ENCODE peak calls at places on chromosomes 11 and 22, in five cellular contexts. One of them, this sample, is unnamed.

GRCh38 chr11:12827369-12827768 is 153.1 kb downstream of the TEAD1 start:
- DNase-seq in GM23338: no peak
- DNase-seq in fibroblast of lung: no peak
- DNase-seq in thoracic aorta: no peak
- DNase-seq in keratinocyte: no peak
- DNase-seq in this sample: no peak

GRCh38 chr11:119484741-119485605 is 62.0 kb upstream of the THY1 start:
- DNase-seq in keratinocyte: no peak
- DNase-seq in fibroblast of lung: no peak
- DNase-seq in GM23338: peak
- DNase-seq in thoracic aorta: no peak
- DNase-seq in this sample: peak

GRCh38 chr11:68763181-68763721 is 11.9 kb upstream of the TESMIN start:
- DNase-seq in GM23338: peak
- DNase-seq in fibroblast of lung: no peak
- DNase-seq in thoracic aorta: no peak
- DNase-seq in keratinocyte: no peak
- DNase-seq in this sample: no peak

GRCh38 chr11:134120921-134121526 is 52.2 kb downstream of the JAM3 start:
- DNase-seq in GM23338: no peak
- DNase-seq in thoracic aorta: no peak
- DNase-seq in fibroblast of lung: peak
- DNase-seq in keratinocyte: no peak
- DNase-seq in this sample: no peak

GRCh38 chr22:20137671-20138416 is 6.2 kb downstream of the ZDHHC8 start:
- DNase-seq in GM23338: no peak
- DNase-seq in fibroblast of lung: no peak
- DNase-seq in thoracic aorta: no peak
- DNase-seq in keratinocyte: no peak
- DNase-seq in this sample: no peak

GRCh38 chr11:119422505-119423416 is at the start of gene THY1:
- DNase-seq in keratinocyte: no peak
- DNase-seq in thoracic aorta: no peak
- DNase-seq in fibroblast of lung: peak
- DNase-seq in GM23338: peak
- DNase-seq in this sample: no peak

GRCh38 chr11:48075637-48076036 is 95.3 kb downstream of the PTPRJ start:
- DNase-seq in keratinocyte: no peak
- DNase-seq in GM23338: no peak
- DNase-seq in fibroblast of lung: no peak
- DNase-seq in thoracic aorta: no peak
- DNase-seq in this sample: no peak

GRCh38 chr11:120214581-120214980 is 3.7 kb downstream of the OAF start:
- DNase-seq in keratinocyte: no peak
- DNase-seq in thoracic aorta: no peak
- DNase-seq in fibroblast of lung: no peak
- DNase-seq in GM23338: no peak
- DNase-seq in this sample: no peak

GRCh38 chr11:119460582-119460981 is 37.6 kb upstream of the THY1 start:
- DNase-seq in fibroblast of lung: peak
- DNase-seq in keratinocyte: no peak
- DNase-seq in GM23338: no peak
- DNase-seq in thoracic aorta: no peak
- DNase-seq in this sample: no peak

GRCh38 chr11:72637198-72637597 is 37.0 kb downstream of the PDE2A start:
- DNase-seq in fibroblast of lung: no peak
- DNase-seq in keratinocyte: no peak
- DNase-seq in thoracic aorta: no peak
- DNase-seq in GM23338: no peak
- DNase-seq in this sample: no peak

GRCh38 chr11:67456068-67456705 is 1.0 kb downstream of the CABP4 start:
- DNase-seq in GM23338: no peak
- DNase-seq in thoracic aorta: no peak
- DNase-seq in keratinocyte: no peak
- DNase-seq in fibroblast of lung: no peak
- DNase-seq in this sample: no peak

GRCh38 chr11:27933992-27934829 is 173.7 kb downstream of the KIF18A start:
- DNase-seq in thoracic aorta: no peak
- DNase-seq in keratinocyte: peak
- DNase-seq in fibroblast of lung: peak
- DNase-seq in GM23338: peak
- DNase-seq in this sample: no peak

GRCh38 chr22:38110863-38111852 is 674 bp upstream of the BAIAP2L2 start:
- DNase-seq in thoracic aorta: no peak
- DNase-seq in keratinocyte: peak
- DNase-seq in fibroblast of lung: no peak
- DNase-seq in GM23338: peak
- DNase-seq in this sample: no peak

GRCh38 chr11:9905562-9905961 is 241.7 kb downstream of the SWAP70 start:
- DNase-seq in keratinocyte: no peak
- DNase-seq in thoracic aorta: no peak
- DNase-seq in fibroblast of lung: peak
- DNase-seq in GM23338: peak
- DNase-seq in this sample: no peak

GRCh38 chr11:44755553-44756505 is 29.1 kb downstream of the TSPAN18 start:
- DNase-seq in GM23338: no peak
- DNase-seq in thoracic aorta: no peak
- DNase-seq in fibroblast of lung: peak
- DNase-seq in keratinocyte: no peak
- DNase-seq in this sample: no peak

GRCh38 chr22:48953103-48953720 is 874.5 kb downstream of the BRD1 start:
- DNase-seq in keratinocyte: no peak
- DNase-seq in thoracic aorta: no peak
- DNase-seq in fibroblast of lung: no peak
- DNase-seq in GM23338: no peak
- DNase-seq in this sample: peak

GRCh38 chr11:106178361-106178760 is 100.9 kb downstream of the AASDHPPT start:
- DNase-seq in keratinocyte: no peak
- DNase-seq in fibroblast of lung: no peak
- DNase-seq in GM23338: no peak
- DNase-seq in thoracic aorta: no peak
- DNase-seq in this sample: no peak

GRCh38 chr22:47294222-47294532 is 531.7 kb downstream of the TBC1D22A start:
- DNase-seq in GM23338: no peak
- DNase-seq in fibroblast of lung: peak
- DNase-seq in keratinocyte: no peak
- DNase-seq in thoracic aorta: no peak
- DNase-seq in this sample: no peak

GRCh38 chr11:121291896-121292502 is 572 bp upstream of the SC5D start:
- DNase-seq in thoracic aorta: no peak
- DNase-seq in GM23338: peak
- DNase-seq in fibroblast of lung: peak
- DNase-seq in keratinocyte: no peak
- DNase-seq in this sample: no peak

GRCh38 chr11:61607426-61607825 is 26.6 kb upstream of the SYT7 start:
- DNase-seq in fibroblast of lung: no peak
- DNase-seq in keratinocyte: no peak
- DNase-seq in GM23338: no peak
- DNase-seq in thoracic aorta: no peak
- DNase-seq in this sample: no peak

GRCh38 chr11:110219011-110219785 is 77.2 kb downstream of the RDX start:
- DNase-seq in GM23338: no peak
- DNase-seq in fibroblast of lung: peak
- DNase-seq in keratinocyte: no peak
- DNase-seq in thoracic aorta: no peak
- DNase-seq in this sample: no peak

GRCh38 chr22:40213478-40213877 is 35.8 kb downstream of the TNRC6B start:
- DNase-seq in thoracic aorta: no peak
- DNase-seq in keratinocyte: no peak
- DNase-seq in fibroblast of lung: no peak
- DNase-seq in GM23338: no peak
- DNase-seq in this sample: no peak

GRCh38 chr11:115220881-115221280 is 283.3 kb downstream of the CADM1 start:
- DNase-seq in thoracic aorta: no peak
- DNase-seq in fibroblast of lung: no peak
- DNase-seq in GM23338: no peak
- DNase-seq in keratinocyte: no peak
- DNase-seq in this sample: no peak

DNA sequence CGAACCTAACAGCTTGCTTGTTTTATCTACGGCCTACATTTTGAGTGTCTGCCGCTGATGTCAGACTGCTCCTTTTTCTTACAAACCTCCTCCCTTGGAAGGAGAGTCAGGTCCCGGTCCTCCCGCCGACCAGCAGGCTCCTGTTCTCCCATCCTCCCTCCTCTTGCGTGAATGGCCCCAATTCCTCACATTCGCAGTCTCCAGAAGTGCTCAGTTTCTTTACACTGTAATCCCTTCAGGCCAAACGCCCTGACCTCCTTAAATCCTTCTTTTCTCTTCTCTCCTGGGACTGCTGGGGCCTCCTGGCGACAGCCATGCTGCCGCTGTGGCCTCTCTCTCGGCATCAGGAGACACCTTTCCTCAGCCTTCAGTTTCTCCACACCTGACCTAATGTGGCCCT is 82.6 kb upstream of the CSNK2A3 start:
- DNase-seq in fibroblast of lung: no peak
- DNase-seq in keratinocyte: no peak
- DNase-seq in GM23338: no peak
- DNase-seq in thoracic aorta: no peak
- DNase-seq in this sample: no peak
- H3K27ac ChIP-seq in fibroblast of lung: no peak
- H3K27ac ChIP-seq in keratinocyte: no peak
- H3K27ac ChIP-seq in GM23338: no peak
- H3K27ac ChIP-seq in thoracic aorta: no peak
- H3K27ac ChIP-seq in this sample: no peak

GRCh38 chr11:82759649-82760048 is 26.0 kb upstream of the FAM181B start:
- DNase-seq in fibroblast of lung: no peak
- DNase-seq in keratinocyte: no peak
- DNase-seq in thoracic aorta: no peak
- DNase-seq in GM23338: no peak
- DNase-seq in this sample: no peak

GRCh38 chr11:82757660-82758301 is 24.1 kb upstream of the FAM181B start:
- DNase-seq in fibroblast of lung: no peak
- DNase-seq in GM23338: no peak
- DNase-seq in thoracic aorta: no peak
- DNase-seq in keratinocyte: no peak
- DNase-seq in this sample: no peak

GRCh38 chr11:82754410-82754809 is 20.7 kb upstream of the FAM181B start:
- DNase-seq in GM23338: no peak
- DNase-seq in thoracic aorta: no peak
- DNase-seq in keratinocyte: no peak
- DNase-seq in fibroblast of lung: peak
- DNase-seq in this sample: no peak

GRCh38 chr11:82752801-82753200 is 19.1 kb upstream of the FAM181B start:
- DNase-seq in GM23338: no peak
- DNase-seq in keratinocyte: no peak
- DNase-seq in thoracic aorta: no peak
- DNase-seq in fibroblast of lung: peak
- DNase-seq in this sample: no peak

DNA sequence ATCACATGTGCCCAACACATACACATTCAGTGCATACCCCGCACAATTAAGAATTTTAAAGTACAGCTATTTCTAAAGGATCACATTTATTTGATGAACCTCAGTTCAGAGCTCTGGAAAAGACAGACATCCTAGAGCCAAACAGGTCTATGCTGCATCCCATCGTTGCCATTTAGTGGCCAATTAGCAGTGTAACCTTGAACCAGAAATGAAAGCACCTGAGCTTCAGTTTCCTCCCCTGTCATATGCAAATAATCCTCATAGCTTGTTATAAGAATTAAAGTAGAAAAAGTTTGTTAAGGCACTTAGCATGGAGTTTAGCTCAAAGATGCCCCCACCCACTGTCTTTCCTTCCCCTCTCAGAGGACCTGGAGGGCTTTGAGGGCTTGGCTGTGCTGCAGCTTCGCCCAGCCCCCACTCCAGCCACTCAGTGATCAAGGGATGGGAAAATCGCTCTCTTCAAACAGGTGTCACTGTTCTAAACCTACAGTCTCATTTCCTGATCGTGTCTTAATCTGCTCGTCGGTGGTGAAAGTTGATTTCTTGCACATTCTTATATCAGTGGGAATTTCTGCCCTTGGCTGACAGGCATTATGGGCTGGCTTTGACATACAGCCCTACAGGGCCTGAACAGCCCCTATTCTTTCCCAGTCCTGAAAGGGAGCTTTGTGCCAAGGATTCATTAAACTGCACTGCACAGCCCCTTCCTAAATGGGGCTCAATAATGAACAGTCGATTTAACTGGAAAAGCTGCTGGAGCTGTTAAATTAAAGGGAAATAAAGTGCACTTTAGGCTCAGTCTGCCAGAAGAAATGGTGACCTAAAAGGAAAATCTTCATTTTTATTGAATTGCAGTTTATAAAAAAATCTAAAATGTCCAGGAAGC is 23.3 kb upstream of the FAM181B start:
- DNase-seq in keratinocyte: no peak
- DNase-seq in fibroblast of lung: no peak
- DNase-seq in GM23338: no peak
- DNase-seq in thoracic aorta: no peak
- DNase-seq in this sample: no peak
- H3K4me3 ChIP-seq in keratinocyte: no peak
- H3K4me3 ChIP-seq in fibroblast of lung: no peak
- H3K4me3 ChIP-seq in GM23338: no peak
- H3K4me3 ChIP-seq in thoracic aorta: no peak
- H3K4me3 ChIP-seq in this sample: no peak

GRCh38 chr11:14082338-14082737 is 119.8 kb downstream of the SPON1 start:
- DNase-seq in fibroblast of lung: no peak
- DNase-seq in thoracic aorta: no peak
- DNase-seq in keratinocyte: no peak
- DNase-seq in GM23338: no peak
- DNase-seq in this sample: no peak

GRCh38 chr11:14078941-14079522 is 116.5 kb downstream of the SPON1 start:
- DNase-seq in thoracic aorta: no peak
- DNase-seq in fibroblast of lung: no peak
- DNase-seq in GM23338: no peak
- DNase-seq in keratinocyte: no peak
- DNase-seq in this sample: no peak

GRCh38 chr11:14075679-14076078 is 113.2 kb downstream of the SPON1 start:
- DNase-seq in thoracic aorta: no peak
- DNase-seq in fibroblast of lung: no peak
- DNase-seq in keratinocyte: no peak
- DNase-seq in GM23338: no peak
- DNase-seq in this sample: no peak

GRCh38 chr11:14081541-14082211 is 119.2 kb downstream of the SPON1 start:
- DNase-seq in GM23338: no peak
- DNase-seq in thoracic aorta: no peak
- DNase-seq in keratinocyte: no peak
- DNase-seq in fibroblast of lung: no peak
- DNase-seq in this sample: no peak
- H3K27ac ChIP-seq in GM23338: no peak
- H3K27ac ChIP-seq in thoracic aorta: peak
- H3K27ac ChIP-seq in keratinocyte: no peak
- H3K27ac ChIP-seq in fibroblast of lung: no peak
- H3K27ac ChIP-seq in this sample: no peak

GRCh38 chr11:94543695-94544581 is at the start of gene FUT4:
- DNase-seq in GM23338: peak
- DNase-seq in keratinocyte: no peak
- DNase-seq in fibroblast of lung: peak
- DNase-seq in thoracic aorta: peak
- DNase-seq in this sample: peak

GRCh38 chr11:94546886-94547285 is 3.2 kb downstream of the FUT4 start:
- DNase-seq in fibroblast of lung: no peak
- DNase-seq in thoracic aorta: no peak
- DNase-seq in GM23338: no peak
- DNase-seq in keratinocyte: no peak
- DNase-seq in this sample: no peak

GRCh38 chr11:94544582-94544831 is 786 bp downstream of the FUT4 start:
- DNase-seq in fibroblast of lung: no peak
- DNase-seq in thoracic aorta: no peak
- DNase-seq in keratinocyte: no peak
- DNase-seq in GM23338: no peak
- DNase-seq in this sample: no peak

GRCh38 chr11:94544832-94545640 is 1.3 kb downstream of the FUT4 start:
- DNase-seq in thoracic aorta: no peak
- DNase-seq in fibroblast of lung: no peak
- DNase-seq in keratinocyte: no peak
- DNase-seq in GM23338: peak
- DNase-seq in this sample: no peak

GRCh38 chr11:94545641-94546470 is 2.1 kb downstream of the FUT4 start:
- DNase-seq in thoracic aorta: no peak
- DNase-seq in GM23338: peak
- DNase-seq in fibroblast of lung: no peak
- DNase-seq in keratinocyte: no peak
- DNase-seq in this sample: no peak
- H3K4me3 ChIP-seq in thoracic aorta: peak
- H3K4me3 ChIP-seq in GM23338: peak
- H3K4me3 ChIP-seq in fibroblast of lung: peak
- H3K4me3 ChIP-seq in keratinocyte: peak
- H3K4me3 ChIP-seq in this sample: peak